ENCODE peak calls at places on chromosomes 1 and 21, in four cellular contexts. F is stomach, D is transverse colon, I is GM12878. Q is an unnamed sample.
A peak's percentile ranks its signal among the peaks of the same experiment; 100 is the strongest.

GRCh38 chr1:85629532-85629920 is 49.0 kb downstream of the CCN1 start:
- DNase-seq in F (no peak), D (no peak), I (no peak), Q (no peak)

GRCh38 chr1:203663294-203663693 is 36.7 kb downstream of the ATP2B4 start:
- DNase-seq in F (no peak), D (no peak), I (no peak), Q (no peak)

GRCh38 chr1:25609921-25610320 is 6.7 kb upstream of the MAN1C1 start:
- DNase-seq in F (no peak), D (no peak), I (no peak), Q (no peak)

GRCh38 chr1:33410091-33410701 is 20.7 kb downstream of the PHC2 start:
- DNase-seq in F (no peak), D (no peak), I (no peak), Q (no peak)

GRCh38 chr1:45243476-45244343 is 37.3 kb upstream of the ZSWIM5 start:
- DNase-seq in F (no peak), D (no peak), I (no peak), Q (no peak)

GRCh38 chr1:221117133-221117532 is 237.9 kb downstream of the HLX start:
- DNase-seq in F (no peak), D (no peak), I (no peak), Q (no peak)

GRCh38 chr1:98210064-98210463 is 289.2 kb upstream of the DPYD start:
- DNase-seq in F (no peak), D (no peak), I (no peak), Q (no peak)

GRCh38 chr1:94526152-94526551 is 15.4 kb downstream of the F3 start:
- DNase-seq in F (no peak), D (no peak), I (no peak), Q (no peak)

GRCh38 chr21:38289697-38290096 is 32.9 kb downstream of the KCNJ15 start:
- DNase-seq in F (no peak), D (peak; percentile 16), I (no peak), Q (no peak)

GRCh38 chr1:224138198-224138597 is 24.3 kb downstream of the FBXO28 start:
- DNase-seq in F (no peak), D (no peak), I (no peak), Q (no peak)

GRCh38 chr1:186559601-186560116 is 98.7 kb upstream of the PDC start:
- DNase-seq in F (no peak), D (no peak), I (no peak), Q (no peak)

GRCh38 chr1:8424539-8425116 is 106.7 kb downstream of the SLC45A1 start:
- DNase-seq in F (peak; percentile 77), D (peak; percentile 76), I (no peak), Q (peak; percentile 73)
- TF ChIP-seq POLR2A in F (no peak), D (peak; percentile 85), I (no peak), Q (no peak)

DNA sequence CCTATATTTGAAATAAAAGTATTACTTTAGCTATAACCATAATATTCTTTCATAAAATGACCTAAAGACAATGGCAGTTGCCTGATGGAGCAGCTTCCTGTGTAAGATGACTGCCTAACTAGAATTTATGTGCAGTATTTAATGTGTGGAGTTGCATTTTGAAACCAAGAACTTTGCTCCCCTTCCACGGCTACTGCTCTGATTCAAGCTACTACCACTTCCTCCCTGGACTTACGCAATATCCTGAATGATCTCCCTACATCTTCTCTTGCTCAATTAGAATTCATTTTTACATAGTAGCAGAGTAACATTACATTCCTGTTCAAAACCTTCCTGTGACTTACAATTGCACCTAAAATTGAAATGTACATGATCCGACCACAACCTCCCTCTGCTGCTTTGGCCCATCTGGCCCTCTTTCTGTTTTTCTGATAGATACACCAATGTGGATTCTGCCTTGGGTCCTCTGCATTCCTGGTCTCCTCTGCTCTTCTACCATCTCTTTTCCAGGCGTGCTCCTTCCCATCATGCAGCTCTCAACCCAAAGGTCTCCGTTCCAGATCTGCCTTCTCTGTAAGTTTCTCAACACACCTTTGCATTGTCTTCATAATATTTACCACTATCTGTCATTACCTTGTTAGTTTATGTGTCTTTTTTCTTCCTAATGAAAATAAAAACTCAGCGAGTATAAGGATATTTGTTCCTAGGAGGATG is 47.4 kb upstream of the USP25 start:
- DNase-seq in F (no peak), D (no peak), I (no peak), Q (no peak)
- H3K4me3 ChIP-seq in F (no peak overlapping the region), D (no peak overlapping the region), I (no peak overlapping the region), Q (no peak overlapping the region)

GRCh38 chr1:194342484-194343262 is 1156.3 kb upstream of the B3GALT2 start:
- DNase-seq in F (no peak), D (no peak), I (no peak), Q (no peak)
- TF ChIP-seq CTCF in F (no peak), D (no peak), I (peak; percentile 31), Q (no peak)

GRCh38 chr1:53889304-53890298 is at the start of gene YIPF1:
- DNase-seq in F (peak; percentile 92), D (peak; percentile 93), I (peak; percentile 48), Q (peak; percentile 98)
- TF ChIP-seq POLR2A in F (no peak), D (peak; percentile 58), I (peak; percentile 87), Q (no peak)

DNA sequence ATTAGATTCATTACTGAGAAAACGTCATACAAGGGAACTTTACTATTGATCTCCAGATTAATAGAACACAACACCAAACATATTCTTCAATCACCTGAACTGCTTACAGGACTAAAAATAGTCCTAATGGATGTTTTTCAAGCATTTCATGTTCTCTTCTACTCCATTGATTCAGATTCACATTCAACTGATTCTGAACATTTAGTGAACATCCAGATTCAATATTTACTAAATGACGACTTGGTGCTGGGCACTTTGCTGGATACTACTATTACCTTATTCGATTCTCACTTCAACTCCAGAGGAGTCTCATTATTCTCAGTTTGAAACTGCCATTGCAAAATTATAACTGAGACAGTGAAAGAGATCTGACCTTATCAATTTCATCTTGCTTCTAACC is 18.8 kb upstream of the SUCO start:
- DNase-seq in F (no peak), D (no peak), I (no peak), Q (no peak)
- H3K4me3 ChIP-seq in F (no peak overlapping the region), D (no peak overlapping the region), I (no peak overlapping the region), Q (no peak overlapping the region)

GRCh38 chr1:27617420-27617819 is 13.5 kb upstream of the AHDC1 start:
- DNase-seq in F (no peak), D (no peak), I (no peak), Q (no peak)

GRCh38 chr1:27614048-27614624 is 10.2 kb upstream of the AHDC1 start:
- DNase-seq in F (no peak), D (no peak), I (no peak), Q (no peak)

GRCh38 chr1:27614625-27615344 is 10.8 kb upstream of the AHDC1 start:
- DNase-seq in F (no peak), D (no peak), I (no peak), Q (no peak)

GRCh38 chr1:27616441-27616840 is 12.5 kb upstream of the AHDC1 start:
- DNase-seq in F (no peak), D (no peak), I (no peak), Q (no peak)

DNA sequence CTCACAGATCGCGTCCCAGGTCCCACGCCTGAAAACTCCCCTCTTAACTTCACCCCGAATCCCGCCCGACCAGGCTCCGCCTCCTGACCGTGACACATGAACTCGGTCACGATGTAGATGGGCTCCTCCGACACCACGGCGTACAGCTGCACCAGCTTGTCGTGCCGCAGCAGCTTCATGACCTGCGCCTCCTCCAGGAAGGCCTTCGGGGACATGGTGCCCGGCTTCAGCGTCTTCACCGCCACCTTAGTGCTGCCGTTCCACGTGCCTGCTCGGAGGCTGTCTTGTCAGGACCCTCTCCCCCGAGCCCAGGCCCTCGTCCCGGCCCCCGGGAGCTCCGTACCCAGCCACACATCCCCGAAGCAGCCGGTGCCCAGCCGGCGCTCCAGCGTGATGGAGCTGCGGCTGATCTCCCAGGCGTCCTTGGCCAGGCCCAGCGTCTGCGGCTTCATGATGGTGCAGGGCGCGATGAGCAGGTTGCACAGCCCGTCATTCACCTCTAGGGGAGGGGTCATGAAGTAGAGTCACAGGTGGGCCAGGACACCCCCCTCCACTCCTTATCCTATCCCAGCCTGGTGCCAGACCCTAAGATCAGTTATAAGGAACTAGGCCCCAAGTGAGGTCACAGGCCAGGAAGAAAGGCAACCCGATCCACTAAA is 11.5 kb upstream of the AHDC1 start:
- DNase-seq in F (no peak), D (no peak), I (no peak), Q (no peak)
- TF ChIP-seq CTCF in F (no peak), D (no peak), I (no peak), Q (no peak)